ENCODE peak calls at places on chromosomes 3 and 15, in four cellular contexts. T is HepG2, X is A549, P is GM12878. D is an unnamed sample.

GRCh38 chr3:58306662-58307286 is 454 bp downstream of the HTD2 start:
- DNase-seq in P (no peak), X (peak; percentile 40), T (peak; percentile 55), D (peak; percentile 56)

GRCh38 chr15:66580643-66581042 is 14.8 kb upstream of the LCTL start:
- DNase-seq in P (no peak), T (no peak), X (no peak), D (no peak)

GRCh38 chr3:14616606-14617507 is 34.7 kb upstream of the CCDC174 start:
- DNase-seq in P (no peak), T (no peak), X (no peak), D (no peak)

GRCh38 chr3:191412764-191413163 is 48.2 kb upstream of the PYDC2 start:
- DNase-seq in P (no peak), X (no peak), T (no peak), D (no peak)

GRCh38 chr3:183377307-183377959 is 51.0 kb downstream of the MCF2L2 start:
- DNase-seq in X (no peak), T (no peak), P (no peak), D (no peak)

GRCh38 chr3:27171113-27171512 is 198.1 kb downstream of the NEK10 start:
- DNase-seq in P (no peak), T (no peak), X (no peak), D (no peak)

GRCh38 chr3:171028025-171028778 is 1.7 kb upstream of the SLC2A2 start:
- DNase-seq in T (peak; percentile 28), X (no peak), P (no peak), D (no peak)

GRCh38 chr15:62307551-62307950 is 142.5 kb upstream of the C2CD4B start:
- DNase-seq in X (no peak), T (no peak), P (no peak), D (no peak)

GRCh38 chr3:159776779-159777178 is 211.9 kb upstream of the IL12A start:
- DNase-seq in X (no peak), P (no peak), T (no peak), D (no peak)

GRCh38 chr3:44999782-45000181 is 23.7 kb downstream of the EXOSC7 start:
- DNase-seq in P (no peak), T (no peak), X (no peak), D (no peak)

GRCh38 chr15:43774062-43774461 is 2.7 kb downstream of the ELL3 start:
- DNase-seq in T (no peak), P (no peak), X (no peak), D (no peak)

GRCh38 chr3:66476852-66477381 is 23.9 kb downstream of the LRIG1 start:
- DNase-seq in X (no peak), P (no peak), T (peak; percentile 58), D (no peak)

GRCh38 chr15:69392352-69392751 is 21.8 kb upstream of the KIF23 start:
- DNase-seq in P (no peak), X (no peak), T (no peak), D (no peak)

GRCh38 chr15:88861621-88862020 is 33.7 kb downstream of the HAPLN3 start:
- DNase-seq in X (no peak), T (no peak), P (no peak), D (no peak)

GRCh38 chr3:45167011-45167911 is 21.1 kb upstream of the CDCP1 start:
- DNase-seq in T (no peak), P (no peak), X (peak; percentile 95), D (peak; percentile 71)

GRCh38 chr15:74369084-74369745 is 1.8 kb upstream of the CYP11A1 start:
- DNase-seq in T (no peak), X (no peak), P (no peak), D (no peak)
- TF ChIP-seq BHLHE40 in T (no peak), X (no peak), P (no peak), D (no peak)

DNA sequence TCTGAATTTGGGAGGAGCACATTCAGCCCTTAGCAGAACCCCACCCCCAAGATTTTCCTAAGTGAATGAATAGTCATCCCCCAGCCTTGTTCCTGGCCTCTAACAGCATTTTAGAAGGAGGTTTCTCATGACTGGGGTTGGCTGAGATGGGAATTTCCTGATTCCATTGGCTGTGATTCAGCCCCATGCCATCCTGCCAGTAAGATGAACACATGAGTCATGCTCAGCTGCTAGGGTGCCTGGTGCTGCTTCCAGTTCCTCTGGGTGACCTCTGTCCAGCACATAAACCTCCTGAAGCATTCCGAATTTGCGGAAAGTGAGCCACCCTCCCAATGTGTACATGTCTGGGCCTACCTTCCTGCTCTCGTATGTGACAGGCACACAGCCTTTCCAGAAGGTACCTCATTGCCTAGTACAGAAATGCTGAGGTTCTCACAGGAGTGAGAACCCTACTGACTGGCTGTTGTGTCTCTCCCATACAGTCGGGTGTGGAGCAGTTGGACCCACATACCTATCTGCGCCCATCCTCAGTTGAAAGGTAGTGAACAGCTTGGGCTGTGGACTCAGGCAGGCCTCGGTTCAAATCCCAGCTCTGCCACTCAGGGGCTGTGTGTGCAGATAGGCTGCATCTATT is 91.7 kb downstream of the APBA2 start:
- DNase-seq in P (no peak), X (peak; percentile 91), T (no peak), D (no peak)
- TF ChIP-seq BHLHE40 in P (no peak), X (no peak), T (no peak), D (no peak)

GRCh38 chr3:141738636-141739363 is 702 bp downstream of the RNF7 start:
- DNase-seq in T (no peak), P (no peak), X (peak; percentile 51), D (no peak)
- TF ChIP-seq BHLHE40 in T (no peak), P (peak; percentile 2), X (no peak), D (no peak)

GRCh38 chr3:113234028-113234427 is 22.7 kb downstream of the BOC start:
- DNase-seq in X (no peak), T (no peak), P (no peak), D (no peak)
- TF ChIP-seq BHLHE40 in X (no peak), T (no peak), P (no peak), D (no peak)

GRCh38 chr15:35465763-35466162 is 80.2 kb downstream of the DPH6 start:
- DNase-seq in P (no peak), X (no peak), T (no peak), D (no peak)
- TF ChIP-seq BHLHE40 in P (no peak), X (no peak), T (no peak), D (no peak)

DNA sequence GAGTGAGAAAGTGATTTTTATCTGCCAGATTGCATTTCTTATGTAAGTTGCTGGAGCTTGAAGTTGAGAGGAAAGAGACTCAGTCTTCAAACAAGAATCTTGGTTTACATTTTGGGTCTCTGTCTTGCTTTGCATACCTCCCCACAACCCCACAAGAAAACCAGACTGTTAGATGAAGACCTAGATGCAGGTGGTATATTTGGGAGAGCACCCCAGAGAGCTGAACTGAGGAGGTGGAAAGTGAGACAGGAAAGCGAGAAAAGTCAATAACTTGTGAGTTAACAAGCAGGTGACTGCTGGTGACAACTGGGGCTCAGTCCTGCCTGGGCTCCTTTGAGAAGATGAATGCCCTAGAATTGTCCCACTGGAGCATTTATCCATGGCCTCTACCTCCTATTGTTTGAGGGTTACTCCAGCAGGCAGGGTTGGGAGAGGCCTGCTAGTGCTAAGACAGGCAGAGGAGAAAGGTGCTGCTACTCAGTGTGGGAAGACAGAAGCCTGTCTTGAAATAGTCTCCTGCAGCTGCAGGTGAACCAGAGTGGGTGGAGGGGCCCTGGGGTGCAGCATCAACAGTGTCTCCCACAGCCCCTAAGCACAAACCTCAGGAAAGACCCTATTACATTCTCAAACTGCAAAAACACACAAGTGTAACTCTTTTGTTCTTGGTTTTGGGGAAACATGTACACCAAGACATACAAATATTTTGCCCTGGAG is 10.6 kb upstream of the CCK start:
- DNase-seq in T (no peak), P (peak; percentile 34), X (no peak), D (no peak)
- TF ChIP-seq BHLHE40 in T (no peak), P (no peak), X (no peak), D (no peak)

GRCh38 chr15:29676961-29677402 is 145.3 kb downstream of the TJP1 start:
- DNase-seq in T (no peak), P (no peak), X (peak; percentile 43), D (no peak)
- TF ChIP-seq BHLHE40 in T (no peak), P (no peak), X (no peak), D (no peak)

GRCh38 chr15:36465304-36465703 is 114.1 kb upstream of the CDIN1 start:
- DNase-seq in T (no peak), X (no peak), P (no peak), D (no peak)

GRCh38 chr15:36469567-36469966 is 109.9 kb upstream of the CDIN1 start:
- DNase-seq in X (no peak), P (no peak), T (no peak), D (no peak)

GRCh38 chr15:36472672-36473071 is 106.8 kb upstream of the CDIN1 start:
- DNase-seq in X (no peak), P (no peak), T (no peak), D (no peak)

GRCh38 chr15:36468746-36469145 is 110.7 kb upstream of the CDIN1 start:
- DNase-seq in T (no peak), X (no peak), P (no peak), D (no peak)
- TF ChIP-seq BHLHE40 in T (no peak), X (no peak), P (no peak), D (no peak)

DNA sequence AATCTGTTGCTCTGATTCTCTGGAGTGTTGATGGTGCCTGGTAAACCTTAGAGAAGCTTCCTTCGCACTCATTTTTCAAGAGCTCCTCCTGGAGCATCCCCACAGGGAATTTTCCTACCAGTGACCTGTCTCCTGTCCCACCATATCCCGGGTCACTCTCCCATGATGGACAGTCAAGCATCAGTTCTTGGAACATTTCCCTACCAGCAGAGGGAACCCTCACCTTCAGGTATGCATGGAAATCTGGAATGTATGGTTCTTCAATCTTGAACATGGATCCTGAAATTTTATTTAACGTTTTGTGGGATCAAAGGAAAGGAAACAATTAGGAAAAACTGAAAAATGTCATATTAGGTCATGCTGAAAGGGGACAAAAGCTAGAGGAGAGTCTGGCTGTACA is 153.8 kb downstream of the SPATA16 start:
- DNase-seq in T (peak; percentile 16), P (no peak), X (peak; percentile 36), D (peak; percentile 32)
- TF ChIP-seq BHLHE40 in T (no peak), P (no peak), X (no peak), D (no peak)

GRCh38 chr3:185175370-185175987 is 22.6 kb upstream of the C3orf70 start:
- DNase-seq in X (no peak), P (peak; percentile 27), T (peak; percentile 92), D (no peak)
- TF ChIP-seq BHLHE40 in X (no peak), P (no peak), T (no peak), D (no peak)

D was measured in HEK293T.